ENCODE peak calls at places on chromosomes 16 and 17, in nine cellular contexts. S is effector memory CD4-positive, alpha-beta T cell; I is M059J; F is KG1; P is prostate gland; K is activated T-cell treated with anti-CD3 and anti-CD28 coated beads, Interleukin-2, amount 50 U/mL, for 48 hours; J is omental fat pad; O is COR-L47; G is stimulated activated CD8-positive, alpha-beta memory T cell treated with anti-CD3 and anti-CD28 coated beads, Interleukin-15, amount 100 ng/mL, for 1 hour. B is an unnamed sample.

GRCh38 chr16:31507617-31507928 is 618 bp downstream of the RUSF1 start:
- DNase-seq in S (no peak), I (no peak), F (no peak), P (no peak), K (no peak), J (no peak), O (peak; percentile 14), G (no peak), B (no peak)

GRCh38 chr17:12134101-12134500 is 113.4 kb downstream of the MAP2K4 start:
- DNase-seq in S (no peak), I (no peak), F (no peak), P (no peak), K (no peak), J (no peak), O (no peak), G (no peak), B (no peak)

GRCh38 chr17:4393806-4394205 is 27.3 kb upstream of the UBE2G1 start:
- DNase-seq in S (no peak), I (no peak), F (no peak), P (peak; percentile 69), K (no peak), J (no peak), O (no peak), G (no peak), B (no peak)

GRCh38 chr17:7330099-7331015 is 1.2 kb upstream of the NEURL4 start:
- DNase-seq in S (peak; percentile 63), I (peak; percentile 81), F (no peak), P (peak; percentile 69), K (peak; percentile 91), J (no peak), O (peak; percentile 35), G (peak; percentile 49), B (peak; percentile 77)

GRCh38 chr17:56598471-56598870 is 5.0 kb downstream of the NOG start:
- DNase-seq in S (no peak), I (peak; percentile 58), F (no peak), P (no peak), K (no peak), J (no peak), O (no peak), G (no peak), B (peak; percentile 19)

GRCh38 chr17:78299052-78299451 is 60.8 kb downstream of the SOCS3 start:
- DNase-seq in S (no peak), I (no peak), F (no peak), P (no peak), K (no peak), J (no peak), O (no peak), G (no peak), B (no peak)

GRCh38 chr17:37365589-37365988 is 10.2 kb upstream of the C17orf78 start:
- DNase-seq in S (no peak), I (no peak), F (no peak), P (no peak), K (no peak), J (no peak), O (no peak), G (no peak), B (no peak)

GRCh38 chr17:36602030-36602737 is 801 bp downstream of the MRM1 start:
- DNase-seq in S (no peak), I (peak; percentile 21), F (no peak), P (no peak), K (peak; percentile 53), J (no peak), O (no peak), G (no peak), B (no peak)

GRCh38 chr16:67311607-67312449 is 14.7 kb downstream of the KCTD19 start:
- DNase-seq in S (no peak), I (peak; percentile 100), F (no peak), P (no peak), K (peak; percentile 89), J (peak; percentile 40), O (no peak), G (no peak), B (peak; percentile 99)

GRCh38 chr16:70597135-70597534 is 49.2 kb upstream of the IL34 start:
- DNase-seq in S (no peak), I (no peak), F (no peak), P (no peak), K (no peak), J (no peak), O (no peak), G (no peak), B (no peak)

GRCh38 chr17:41748275-41748674 is 13.8 kb upstream of the HAP1 start:
- DNase-seq in S (no peak), I (no peak), F (no peak), P (no peak), K (no peak), J (no peak), O (no peak), G (no peak), B (no peak)

GRCh38 chr17:59754547-59754946 is 47.1 kb downstream of the VMP1 start:
- DNase-seq in S (no peak), I (peak; percentile 97), F (no peak), P (no peak), K (peak; percentile 52), J (no peak), O (no peak), G (no peak), B (peak; percentile 99)

GRCh38 chr16:89022051-89022836 is 45.2 kb upstream of the CBFA2T3 start:
- DNase-seq in S (no peak), I (no peak), F (no peak), P (no peak), K (no peak), J (no peak), O (no peak), G (no peak), B (no peak)

GRCh38 chr16:28166394-28167208 is 45.2 kb downstream of the XPO6 start:
- DNase-seq in S (no peak), I (peak; percentile 92), F (no peak), P (no peak), K (peak; percentile 43), J (no peak), O (no peak), G (no peak), B (no peak)

GRCh38 chr17:77423589-77424451 is 283.1 kb downstream of the SEC14L1 start:
- DNase-seq in S (no peak), I (peak; percentile 93), F (no peak), P (peak; percentile 72), K (no peak), J (no peak), O (no peak), G (no peak), B (peak; percentile 69)

GRCh38 chr16:49455181-49455990 is 81.8 kb downstream of the C16orf78 start:
- DNase-seq in S (no peak), I (no peak), F (no peak), P (no peak), K (no peak), J (peak; percentile 18), O (no peak), G (no peak), B (no peak)

GRCh38 chr17:21371511-21372081 is 4.6 kb upstream of the KCNJ12 start:
- DNase-seq in S (no peak), I (no peak), F (no peak), P (no peak), K (no peak), J (no peak), O (no peak), G (no peak), B (no peak)

GRCh38 chr17:58239987-58240386 is 1.6 kb downstream of the LPO start:
- DNase-seq in S (no peak), I (no peak), F (no peak), P (no peak), K (no peak), J (no peak), O (no peak), G (no peak), B (no peak)

GRCh38 chr16:1073566-1074378 is 1.2 kb downstream of the SSTR5 start:
- DNase-seq in S (no peak), I (no peak), F (no peak), P (no peak), K (no peak), J (no peak), O (no peak), G (no peak), B (no peak)

GRCh38 chr16:30996324-30996999 is 11.5 kb downstream of the HSD3B7 start:
- DNase-seq in S (no peak), I (no peak), F (no peak), P (no peak), K (no peak), J (no peak), O (no peak), G (no peak), B (peak; percentile 43)

GRCh38 chr17:35588196-35588920 is 1.2 kb downstream of the AP2B1 start:
- DNase-seq in S (no peak), I (peak; percentile 87), F (no peak), P (no peak), K (no peak), J (no peak), O (no peak), G (no peak), B (peak; percentile 37)

GRCh38 chr16:53061701-53062159 is 6.9 kb downstream of the CHD9 start:
- DNase-seq in S (no peak), I (no peak), F (no peak), P (no peak), K (peak; percentile 56), J (no peak), O (no peak), G (no peak), B (no peak)

GRCh38 chr16:27364493-27365141 is 37.4 kb upstream of the IL21R start:
- DNase-seq in S (no peak), I (no peak), F (no peak), P (peak; percentile 67), K (no peak), J (no peak), O (no peak), G (no peak), B (no peak)

GRCh38 chr17:83182620-83183063 is 103.2 kb downstream of the METRNL start:
- DNase-seq in S (no peak), I (no peak), F (no peak), P (no peak), K (no peak), J (no peak), O (no peak), G (no peak), B (no peak)

GRCh38 chr16:78237346-78237745 is 137.9 kb downstream of the WWOX start:
- DNase-seq in S (no peak), I (no peak), F (no peak), P (no peak), K (no peak), J (no peak), O (no peak), G (no peak), B (no peak)

GRCh38 chr16:2275476-2276450 is 7.8 kb upstream of the RNPS1 start:
- DNase-seq in S (no peak), I (no peak), F (no peak), P (no peak), K (no peak), J (no peak), O (no peak), G (no peak), B (no peak)

GRCh38 chr17:20284018-20284417 is 183.3 kb downstream of the LGALS9B start:
- DNase-seq in S (no peak), I (no peak), F (no peak), P (no peak), K (no peak), J (no peak), O (no peak), G (no peak), B (no peak)

GRCh38 chr16:85211247-85211910 is 99.1 kb upstream of the CIBAR2 start:
- DNase-seq in S (no peak), I (peak; percentile 74), F (no peak), P (no peak), K (no peak), J (no peak), O (no peak), G (no peak), B (peak; percentile 34)

GRCh38 chr17:50147841-50148225 is 2.6 kb downstream of the PPP1R9B start:
- DNase-seq in S (no peak), I (peak; percentile 61), F (no peak), P (no peak), K (no peak), J (no peak), O (no peak), G (no peak), B (peak; percentile 45)

GRCh38 chr17:80424878-80425765 is 10.2 kb downstream of the ENDOV start:
- DNase-seq in S (no peak), I (no peak), F (no peak), P (no peak), K (no peak), J (no peak), O (no peak), G (no peak), B (no peak)

GRCh38 chr17:496761-497586 is 144.4 kb upstream of the RPH3AL start:
- DNase-seq in S (no peak), I (peak; percentile 30), F (no peak), P (no peak), K (no peak), J (no peak), O (no peak), G (no peak), B (no peak)

B was measured in RPMI7951.